ENCODE peak calls at places on chromosomes 16 and 17, in nine cellular contexts. Q is K562, I is Panc1, C is HCT116, E is suprapubic skin, W is transverse colon, O is GM23338, Y is endothelial cell of umbilical vein, D is stomach. G is an unnamed sample.
A peak's percentile ranks its signal among the peaks of the same experiment; 100 is the strongest.

GRCh38 chr17:77640242-77640641 is 318.3 kb upstream of the TNRC6C start:
- DNase-seq in Q (no peak), I (no peak), C (no peak), E (peak; percentile 29), W (no peak), O (no peak), Y (no peak), D (no peak), G (peak; percentile 17)

GRCh38 chr17:83192161-83192788 is 112.9 kb downstream of the METRNL start:
- DNase-seq in Q (no peak), I (no peak), C (no peak), E (peak; percentile 80), W (peak; percentile 6), O (no peak), Y (no peak), D (no peak), G (peak; percentile 79)

GRCh38 chr16:14300631-14301149 is 229.6 kb downstream of the MRTFB start:
- DNase-seq in Q (peak; percentile 53), I (peak; percentile 82), C (peak; percentile 71), E (peak; percentile 89), W (peak; percentile 69), O (peak; percentile 70), Y (peak; percentile 78), D (peak; percentile 72), G (peak; percentile 79)

GRCh38 chr17:7435676-7436555 is 681 bp downstream of the TMEM102 start:
- DNase-seq in Q (peak; percentile 47), I (no peak), C (peak; percentile 29), E (no peak), W (peak; percentile 69), O (peak; percentile 80), Y (peak; percentile 35), D (peak; percentile 53), G (peak; percentile 90)

GRCh38 chr17:41307647-41308046 is 1.5 kb downstream of the KRTAP16-1 start:
- DNase-seq in Q (no peak), I (no peak), C (no peak), E (peak; percentile 50), W (no peak), O (no peak), Y (no peak), D (no peak), G (peak; percentile 89)

GRCh38 chr17:78684026-78684425 is 98.0 kb downstream of the CYTH1 start:
- DNase-seq in Q (no peak), I (no peak), C (no peak), E (no peak), W (no peak), O (no peak), Y (no peak), D (no peak), G (no peak)

GRCh38 chr16:67399218-67399733 is 6.0 kb upstream of the TPPP3 start:
- DNase-seq in Q (peak; percentile 84), I (no peak), C (no peak), E (peak; percentile 72), W (no peak), O (peak; percentile 90), Y (peak; percentile 47), D (peak; percentile 57), G (peak; percentile 86)

GRCh38 chr17:81672504-81672903 is 6.0 kb downstream of the CCDC137 start:
- DNase-seq in Q (no peak), I (no peak), C (no peak), E (no peak), W (no peak), O (no peak), Y (no peak), D (no peak), G (peak; percentile 73)

GRCh38 chr17:7989781-7990655 is 12.4 kb upstream of the GUCY2D start:
- DNase-seq in Q (peak; percentile 82), I (no peak), C (peak; percentile 63), E (peak; percentile 90), W (peak; percentile 90), O (peak; percentile 95), Y (peak; percentile 66), D (peak; percentile 91), G (peak; percentile 97)

GRCh38 chr17:15892679-15893332 is 52.1 kb upstream of the ADORA2B start:
- DNase-seq in Q (no peak), I (no peak), C (no peak), E (no peak), W (no peak), O (no peak), Y (no peak), D (no peak), G (no peak)

GRCh38 chr17:80692931-80693467 is 148.4 kb downstream of the RPTOR start:
- DNase-seq in Q (no peak), I (no peak), C (no peak), E (no peak), W (no peak), O (no peak), Y (no peak), D (no peak), G (no peak)

GRCh38 chr17:79799538-79800324 is 2.9 kb upstream of the CBX8 start:
- DNase-seq in Q (no peak), I (no peak), C (no peak), E (no peak), W (no peak), O (no peak), Y (no peak), D (no peak), G (no peak)

GRCh38 chr17:80358131-80358530 is 56.8 kb upstream of the ENDOV start:
- DNase-seq in Q (no peak), I (no peak), C (no peak), E (peak; percentile 22), W (no peak), O (no peak), Y (no peak), D (no peak), G (peak; percentile 24)

GRCh38 chr16:56608043-56608875 is at the start of gene MT2A:
- DNase-seq in Q (peak; percentile 95), I (no peak), C (peak; percentile 95), E (peak; percentile 96), W (peak; percentile 96), O (peak; percentile 93), Y (peak; percentile 96), D (peak; percentile 97), G (peak; percentile 99)

GRCh38 chr17:77279448-77280303 is 138.9 kb downstream of the SEC14L1 start:
- DNase-seq in Q (peak; percentile 86), I (no peak), C (peak; percentile 73), E (no peak), W (peak; percentile 29), O (peak; percentile 55), Y (no peak), D (peak; percentile 44), G (no peak)

GRCh38 chr16:66862023-66862520 is 17.9 kb downstream of the CA7 start:
- DNase-seq in Q (no peak), I (no peak), C (no peak), E (peak; percentile 31), W (no peak), O (no peak), Y (no peak), D (no peak), G (peak; percentile 34)

GRCh38 chr17:1111599-1112443 is 68.0 kb downstream of the ABR start:
- DNase-seq in Q (no peak), I (no peak), C (no peak), E (no peak), W (peak; percentile 55), O (no peak), Y (no peak), D (no peak), G (no peak)

GRCh38 chr16:78677332-78677731 is 577.9 kb downstream of the WWOX start:
- DNase-seq in Q (no peak), I (no peak), C (no peak), E (no peak), W (no peak), O (no peak), Y (no peak), D (no peak), G (no peak)
- TF ChIP-seq POLR2AphosphoS5 in Q (no peak), I (no peak), C (no peak), E (no peak), W (no peak), O (no peak), Y (no peak), D (no peak), G (no peak)

DNA sequence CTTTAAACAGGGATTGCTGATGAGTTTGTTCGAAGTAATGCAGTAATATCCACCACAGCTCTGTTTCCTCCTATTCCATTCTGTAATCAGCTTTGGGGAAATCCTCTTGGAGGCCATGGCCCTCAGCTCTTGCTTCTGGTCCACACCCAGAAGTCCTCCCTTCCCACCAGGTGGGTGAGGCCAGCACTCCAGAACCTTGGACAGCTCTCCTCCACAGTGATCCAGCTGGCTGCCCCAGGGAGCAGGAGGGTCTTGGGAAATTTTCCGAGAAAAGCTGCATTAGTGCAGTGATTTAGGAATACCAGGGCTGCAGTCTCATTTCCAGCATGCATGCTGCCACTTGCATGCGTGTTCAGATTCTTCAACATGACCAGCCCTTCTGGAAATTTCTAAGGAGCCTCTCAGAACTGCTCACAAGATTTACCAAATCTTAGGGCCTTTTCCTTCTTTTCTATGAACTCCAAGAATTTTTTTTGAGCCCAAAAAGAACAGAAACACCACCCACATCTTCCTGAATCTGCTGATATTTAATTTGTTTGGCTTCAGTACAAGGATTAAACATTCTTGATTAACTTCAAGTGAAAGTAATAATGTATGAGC is 4.2 kb downstream of the SMPD3 start:
- DNase-seq in Q (peak; percentile 45), I (no peak), C (no peak), E (no peak), W (peak; percentile 49), O (peak; percentile 84), Y (peak; percentile 44), D (peak; percentile 52), G (no peak)
- H3K4me3 ChIP-seq in Q (no peak overlapping the region), I (no peak overlapping the region), C (no peak overlapping the region), E (no peak overlapping the region), W (no peak overlapping the region), O (no peak overlapping the region), Y (no peak overlapping the region), D (no peak overlapping the region), G (no peak overlapping the region)

GRCh38 chr17:28339431-28339830 is 3.9 kb downstream of the TNFAIP1 start:
- DNase-seq in Q (no peak), I (no peak), C (no peak), E (no peak), W (no peak), O (no peak), Y (no peak), D (no peak), G (no peak)

GRCh38 chr17:28335959-28336871 is 654 bp downstream of the TNFAIP1 start:
- DNase-seq in Q (peak; percentile 32), I (no peak), C (peak; percentile 75), E (peak; percentile 86), W (peak; percentile 64), O (peak; percentile 94), Y (peak; percentile 91), D (peak; percentile 68), G (peak; percentile 87)

GRCh38 chr17:28335201-28335958 is at the start of the genes IFT20 and TNFAIP1:
- DNase-seq in Q (peak; percentile 93), I (peak; percentile 94), C (peak; percentile 99), E (peak; percentile 100), W (peak; percentile 98), O (peak; percentile 100), Y (peak; percentile 100), D (peak; percentile 98), G (peak; percentile 100)

GRCh38 chr17:28340374-28340773 is 4.8 kb downstream of the TNFAIP1 start:
- DNase-seq in Q (no peak), I (no peak), C (no peak), E (no peak), W (no peak), O (no peak), Y (no peak), D (no peak), G (no peak)

GRCh38 chr17:28338056-28338768 is 2.7 kb downstream of the TNFAIP1 start:
- DNase-seq in Q (no peak), I (no peak), C (no peak), E (no peak), W (no peak), O (no peak), Y (peak; percentile 83), D (no peak), G (no peak)
- TF ChIP-seq POLR2AphosphoS5 in Q (no peak), I (no peak), C (no peak), E (no peak), W (no peak), O (no peak), Y (peak; percentile 23), D (no peak), G (peak; percentile 65)

GRCh38 chr16:89506113-89506504 is 2.1 kb upstream of the SPG7 start:
- DNase-seq in Q (no peak), I (no peak), C (no peak), E (no peak), W (no peak), O (no peak), Y (no peak), D (peak; percentile 61), G (no peak)
- H3K4me3 ChIP-seq in Q (peak overlapping the region; percentile 77), I (peak overlapping the region; percentile 81), C (peak overlapping the region; percentile 52), E (no peak overlapping the region), W (peak overlapping the region; percentile 13), O (no peak overlapping the region), Y (peak overlapping the region; percentile 0), D (peak overlapping the region; percentile 95), G (peak overlapping the region; percentile 29)